ENCODE peak calls at places on chromosome 18, in six cellular contexts. M is tibial artery, O is fibroblast of lung, I is WERI-Rb-1, P is fibroblast of pulmonary artery, N is kidney. U is an unnamed sample.
A peak's percentile ranks its signal among the peaks of the same experiment; 100 is the strongest.

GRCh38 chr18:76380791-76381405 is 114.1 kb downstream of the ZNF516 start:
- DNase-seq in I (no peak), P (no peak), O (no peak), N (no peak), M (peak; percentile 28), U (no peak)

GRCh38 chr18:23106575-23106974 is 28.7 kb upstream of the CABLES1 start:
- DNase-seq in I (no peak), P (peak; percentile 77), M (peak; percentile 78), N (no peak), O (peak; percentile 94), U (no peak)

GRCh38 chr18:54717673-54718435 is 110.4 kb upstream of the RAB27B start:
- DNase-seq in P (peak; percentile 18), N (no peak), I (no peak), M (no peak), O (peak; percentile 43), U (peak; percentile 22)

GRCh38 chr18:22223263-22223960 is 54.0 kb downstream of the GATA6 start:
- DNase-seq in N (peak; percentile 95), P (peak; percentile 90), I (no peak), M (peak; percentile 95), O (peak; percentile 97), U (no peak)

GRCh38 chr18:9631814-9632496 is 17.6 kb upstream of the PPP4R1 start:
- DNase-seq in O (peak; percentile 95), M (no peak), I (no peak), N (no peak), P (peak; percentile 88), U (no peak)

GRCh38 chr18:12102136-12102842 is 8.6 kb downstream of the ANKRD62 start:
- DNase-seq in N (no peak), P (no peak), O (no peak), M (no peak), I (no peak), U (no peak)

GRCh38 chr18:23458830-23459529 is 5.9 kb downstream of the RIOK3 start:
- DNase-seq in P (peak; percentile 18), M (no peak), I (no peak), O (no peak), N (no peak), U (no peak)

GRCh38 chr18:73908323-73908722 is 239.3 kb downstream of the FBXO15 start:
- DNase-seq in N (no peak), P (peak; percentile 49), M (no peak), I (no peak), O (peak; percentile 41), U (no peak)

GRCh38 chr18:45228989-45229388 is 386.3 kb upstream of the SLC14A2 start:
- DNase-seq in P (no peak), O (no peak), N (no peak), M (no peak), I (no peak), U (no peak)

GRCh38 chr18:62812891-62813290 is 97.5 kb downstream of the PHLPP1 start:
- DNase-seq in P (no peak), I (no peak), N (no peak), O (no peak), M (no peak), U (no peak)

GRCh38 chr18:57794951-57795728 is 8.0 kb downstream of the ATP8B1 start:
- DNase-seq in P (no peak), I (no peak), N (no peak), O (no peak), M (no peak), U (no peak)

GRCh38 chr18:13452448-13452811 is 233.9 kb downstream of the LDLRAD4 start:
- DNase-seq in O (peak; percentile 86), I (no peak), P (peak; percentile 29), M (peak; percentile 87), N (no peak), U (no peak)

GRCh38 chr18:9846162-9846915 is 39.4 kb upstream of the TXNDC2 start:
- DNase-seq in O (peak; percentile 71), N (no peak), I (no peak), M (no peak), P (no peak), U (no peak)

GRCh38 chr18:13446581-13447470 is 228.3 kb downstream of the LDLRAD4 start:
- DNase-seq in P (no peak), I (no peak), M (peak; percentile 63), O (no peak), N (no peak), U (no peak)

GRCh38 chr18:62957885-62958472 is 242.6 kb downstream of the PHLPP1 start:
- DNase-seq in I (peak; percentile 70), M (no peak), P (peak; percentile 66), N (no peak), O (peak; percentile 26), U (no peak)

GRCh38 chr18:3508576-3509559 is 58.9 kb downstream of the TGIF1 start:
- DNase-seq in P (no peak), M (no peak), I (no peak), O (no peak), N (no peak), U (no peak)

GRCh38 chr18:23204589-23205235 is 69.4 kb downstream of the CABLES1 start:
- DNase-seq in O (peak; percentile 37), N (no peak), M (no peak), P (no peak), I (no peak), U (no peak)

GRCh38 chr18:4454548-4455112 is 477 bp downstream of the DLGAP1 start:
- DNase-seq in P (no peak), I (no peak), M (no peak), N (peak; percentile 51), O (no peak), U (peak; percentile 15)

GRCh38 chr18:62730926-62731325 is 15.6 kb downstream of the PHLPP1 start:
- DNase-seq in N (no peak), I (no peak), O (no peak), P (no peak), M (no peak), U (no peak)

GRCh38 chr18:12860530-12860929 is 23.5 kb downstream of the PTPN2 start:
- DNase-seq in N (no peak), P (no peak), M (no peak), I (no peak), O (no peak), U (no peak)

GRCh38 chr18:27824841-27825720 is 351.8 kb downstream of the CDH2 start:
- DNase-seq in M (no peak), I (peak; percentile 30), O (no peak), P (no peak), N (no peak), U (no peak)

GRCh38 chr18:79988925-79989361 is 580 bp upstream of the TXNL4A start:
- DNase-seq in P (peak; percentile 62), M (no peak), I (peak; percentile 49), O (peak; percentile 58), N (no peak), U (peak; percentile 33)

GRCh38 chr18:54888933-54889332 is 60.7 kb downstream of the RAB27B start:
- DNase-seq in O (peak; percentile 62), M (no peak), P (peak; percentile 62), I (no peak), N (no peak), U (no peak)

GRCh38 chr18:21664069-21664468 is 40.5 kb downstream of the ABHD3 start:
- DNase-seq in I (no peak), O (no peak), M (no peak), P (no peak), N (no peak), U (no peak)

GRCh38 chr18:27244259-27244658 is 59.2 kb upstream of the CHST9 start:
- DNase-seq in I (no peak), M (no peak), P (no peak), N (no peak), O (no peak), U (no peak)

GRCh38 chr18:28584726-28585125 is 407.8 kb upstream of the CDH2 start:
- DNase-seq in P (peak; percentile 73), O (peak; percentile 94), N (no peak), I (no peak), M (no peak), U (no peak)

GRCh38 chr18:50886914-50887313 is 8.0 kb downstream of the ME2 start:
- DNase-seq in O (no peak), M (no peak), I (no peak), P (no peak), N (no peak), U (no peak)

GRCh38 chr18:12598181-12598921 is 59.6 kb downstream of the SPIRE1 start:
- DNase-seq in N (no peak), P (peak; percentile 44), I (no peak), O (peak; percentile 61), M (no peak), U (no peak)

GRCh38 chr18:32831781-32832180 is 59.0 kb upstream of the KLHL14 start:
- DNase-seq in M (no peak), P (no peak), O (peak; percentile 9), I (no peak), N (no peak), U (no peak)

GRCh38 chr18:32372381-32373061 is 98.2 kb downstream of the GAREM1 start:
- DNase-seq in O (no peak), I (no peak), N (no peak), P (no peak), M (no peak), U (no peak)

GRCh38 chr18:47260924-47261701 is 9.7 kb upstream of the SKOR2 start:
- DNase-seq in I (peak; percentile 80), O (no peak), M (no peak), N (no peak), P (no peak), U (no peak)
- TF ChIP-seq CTCF in I (peak; percentile 90), O (no peak), M (no peak), N (no peak), P (no peak), U (no peak)

DNA sequence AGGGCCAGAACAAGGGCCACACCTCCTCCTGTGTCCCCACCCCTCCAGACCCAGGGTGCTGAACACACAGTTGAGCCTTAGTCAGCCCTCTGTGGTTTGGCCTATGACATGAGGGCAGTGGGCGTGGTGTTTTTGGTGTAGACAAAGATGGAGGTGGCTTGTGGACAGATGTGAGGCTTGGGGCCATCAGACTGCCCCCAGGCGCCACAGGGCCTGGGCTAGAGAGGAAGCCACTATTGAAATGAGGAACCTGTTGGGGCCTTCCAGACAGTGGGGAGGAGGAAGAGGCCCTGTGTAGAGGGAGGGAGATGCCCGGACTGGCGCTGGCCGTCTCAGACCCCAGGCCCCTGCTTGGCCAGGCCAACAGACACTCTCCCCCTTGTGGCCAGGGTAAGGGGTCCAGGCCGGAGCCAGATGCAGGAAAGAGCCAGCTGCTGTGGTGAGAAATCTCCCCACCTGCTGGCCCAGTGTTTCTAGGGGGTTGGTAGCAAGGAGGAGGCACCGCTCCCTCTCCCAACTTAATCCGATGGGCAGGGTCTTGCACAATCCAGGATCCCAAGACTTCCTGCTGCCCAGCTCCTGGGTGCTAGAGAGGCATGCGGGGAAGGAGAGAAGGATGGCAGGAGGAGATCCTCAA is 53.8 kb downstream of the SMAD7 start:
- DNase-seq in M (peak; percentile 86), P (no peak), N (peak; percentile 78), O (peak; percentile 26), I (no peak), U (peak; percentile 73)
- TF ChIP-seq CTCF in M (no peak), P (no peak), N (no peak), O (peak; percentile 11), I (peak; percentile 31), U (peak; percentile 39)

GRCh38 chr18:70075906-70076305 is 128.2 kb upstream of the CD226 start:
- DNase-seq in P (peak; percentile 21), N (no peak), M (no peak), I (no peak), O (no peak), U (no peak)
- TF ChIP-seq CTCF in P (peak; percentile 27), N (no peak), M (no peak), I (no peak), O (peak; percentile 41), U (no peak)

DNA sequence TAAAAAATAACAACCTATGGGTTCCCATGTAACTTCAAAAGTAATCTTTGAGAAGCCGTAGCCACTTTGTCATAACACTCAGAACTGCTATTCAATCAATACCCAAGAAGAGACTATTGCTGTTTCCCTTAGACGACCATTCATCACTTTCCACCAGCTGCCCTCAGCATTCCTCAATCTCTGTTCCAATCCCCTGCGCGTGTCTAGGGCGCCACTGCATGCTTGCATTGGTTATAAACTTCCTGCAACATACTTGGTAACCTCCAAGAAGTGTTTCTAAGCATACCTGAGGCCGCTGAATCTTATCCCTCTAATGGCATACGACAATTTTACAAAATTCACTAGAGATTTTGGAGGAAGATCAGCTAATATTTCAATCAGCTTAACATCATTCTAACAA is 134.2 kb downstream of the LAMA1 start:
- DNase-seq in I (no peak), M (no peak), O (no peak), N (no peak), P (no peak), U (no peak)
- TF ChIP-seq CTCF in I (no peak), M (no peak), O (no peak), N (no peak), P (no peak), U (no peak)

U was measured in GM10248.